ENCODE peak calls at places on chromosomes 12 and 14, in five cellular contexts. One of them, this sample, is unnamed.

GRCh38 chr12:131087991-131088700 is 134.4 kb downstream of the ADGRD1 start:
- DNase-seq in activated CD4-positive, alpha-beta T cell treated with anti-CD3 and anti-CD28 coated beads, Interleukin-2, amount 10 ng/mL, durations not matched to agents 7 days and 5 days: no peak
- DNase-seq in ACHN: no peak
- DNase-seq in NCI-H1694: no peak
- DNase-seq in stimulated activated CD4-positive, alpha-beta T cell treated with anti-CD3 and anti-CD28 coated beads, Interleukin-4, amount 100 ng/mL, for 1 hour: no peak
- DNase-seq in this sample: no peak

GRCh38 chr12:12404297-12404696 is 47.4 kb downstream of the BORCS5 start:
- DNase-seq in ACHN: no peak
- DNase-seq in stimulated activated CD4-positive, alpha-beta T cell treated with anti-CD3 and anti-CD28 coated beads, Interleukin-4, amount 100 ng/mL, for 1 hour: no peak
- DNase-seq in activated CD4-positive, alpha-beta T cell treated with anti-CD3 and anti-CD28 coated beads, Interleukin-2, amount 10 ng/mL, durations not matched to agents 7 days and 5 days: no peak
- DNase-seq in NCI-H1694: no peak
- DNase-seq in this sample: no peak

GRCh38 chr12:105385141-105385540 is 54.6 kb downstream of the C12orf75 start:
- DNase-seq in activated CD4-positive, alpha-beta T cell treated with anti-CD3 and anti-CD28 coated beads, Interleukin-2, amount 10 ng/mL, durations not matched to agents 7 days and 5 days: no peak
- DNase-seq in NCI-H1694: no peak
- DNase-seq in stimulated activated CD4-positive, alpha-beta T cell treated with anti-CD3 and anti-CD28 coated beads, Interleukin-4, amount 100 ng/mL, for 1 hour: no peak
- DNase-seq in ACHN: no peak
- DNase-seq in this sample: no peak

GRCh38 chr12:101172316-101172715 is 37.7 kb downstream of the SLC5A8 start:
- DNase-seq in NCI-H1694: no peak
- DNase-seq in stimulated activated CD4-positive, alpha-beta T cell treated with anti-CD3 and anti-CD28 coated beads, Interleukin-4, amount 100 ng/mL, for 1 hour: no peak
- DNase-seq in activated CD4-positive, alpha-beta T cell treated with anti-CD3 and anti-CD28 coated beads, Interleukin-2, amount 10 ng/mL, durations not matched to agents 7 days and 5 days: no peak
- DNase-seq in ACHN: peak; percentile 48
- DNase-seq in this sample: no peak

GRCh38 chr12:18942669-18943068 is 186.9 kb upstream of the PLEKHA5 start:
- DNase-seq in ACHN: no peak
- DNase-seq in stimulated activated CD4-positive, alpha-beta T cell treated with anti-CD3 and anti-CD28 coated beads, Interleukin-4, amount 100 ng/mL, for 1 hour: no peak
- DNase-seq in NCI-H1694: no peak
- DNase-seq in activated CD4-positive, alpha-beta T cell treated with anti-CD3 and anti-CD28 coated beads, Interleukin-2, amount 10 ng/mL, durations not matched to agents 7 days and 5 days: no peak
- DNase-seq in this sample: no peak

GRCh38 chr12:94712852-94713545 is 62.6 kb upstream of the TMCC3 start:
- DNase-seq in ACHN: no peak
- DNase-seq in NCI-H1694: peak; percentile 69
- DNase-seq in activated CD4-positive, alpha-beta T cell treated with anti-CD3 and anti-CD28 coated beads, Interleukin-2, amount 10 ng/mL, durations not matched to agents 7 days and 5 days: no peak
- DNase-seq in stimulated activated CD4-positive, alpha-beta T cell treated with anti-CD3 and anti-CD28 coated beads, Interleukin-4, amount 100 ng/mL, for 1 hour: no peak
- DNase-seq in this sample: no peak

GRCh38 chr12:130160711-130161231 is 1.5 kb upstream of the FZD10 start:
- DNase-seq in activated CD4-positive, alpha-beta T cell treated with anti-CD3 and anti-CD28 coated beads, Interleukin-2, amount 10 ng/mL, durations not matched to agents 7 days and 5 days: no peak
- DNase-seq in stimulated activated CD4-positive, alpha-beta T cell treated with anti-CD3 and anti-CD28 coated beads, Interleukin-4, amount 100 ng/mL, for 1 hour: no peak
- DNase-seq in NCI-H1694: no peak
- DNase-seq in ACHN: no peak
- DNase-seq in this sample: no peak

GRCh38 chr14:76407449-76408150 is 31.7 kb downstream of the ESRRB start:
- DNase-seq in ACHN: no peak
- DNase-seq in activated CD4-positive, alpha-beta T cell treated with anti-CD3 and anti-CD28 coated beads, Interleukin-2, amount 10 ng/mL, durations not matched to agents 7 days and 5 days: no peak
- DNase-seq in stimulated activated CD4-positive, alpha-beta T cell treated with anti-CD3 and anti-CD28 coated beads, Interleukin-4, amount 100 ng/mL, for 1 hour: no peak
- DNase-seq in NCI-H1694: no peak
- DNase-seq in this sample: no peak

GRCh38 chr12:34401659-34402227 is 379.4 kb downstream of the ALG10 start:
- DNase-seq in activated CD4-positive, alpha-beta T cell treated with anti-CD3 and anti-CD28 coated beads, Interleukin-2, amount 10 ng/mL, durations not matched to agents 7 days and 5 days: no peak
- DNase-seq in stimulated activated CD4-positive, alpha-beta T cell treated with anti-CD3 and anti-CD28 coated beads, Interleukin-4, amount 100 ng/mL, for 1 hour: no peak
- DNase-seq in NCI-H1694: no peak
- DNase-seq in ACHN: no peak
- DNase-seq in this sample: no peak

GRCh38 chr12:121144416-121144914 is 11.8 kb downstream of the P2RX7 start:
- DNase-seq in NCI-H1694: no peak
- DNase-seq in ACHN: peak; percentile 23
- DNase-seq in stimulated activated CD4-positive, alpha-beta T cell treated with anti-CD3 and anti-CD28 coated beads, Interleukin-4, amount 100 ng/mL, for 1 hour: no peak
- DNase-seq in activated CD4-positive, alpha-beta T cell treated with anti-CD3 and anti-CD28 coated beads, Interleukin-2, amount 10 ng/mL, durations not matched to agents 7 days and 5 days: no peak
- DNase-seq in this sample: no peak

GRCh38 chr12:3935078-3935477 is 61.9 kb upstream of the PARP11 start:
- DNase-seq in ACHN: no peak
- DNase-seq in stimulated activated CD4-positive, alpha-beta T cell treated with anti-CD3 and anti-CD28 coated beads, Interleukin-4, amount 100 ng/mL, for 1 hour: no peak
- DNase-seq in NCI-H1694: no peak
- DNase-seq in activated CD4-positive, alpha-beta T cell treated with anti-CD3 and anti-CD28 coated beads, Interleukin-2, amount 10 ng/mL, durations not matched to agents 7 days and 5 days: peak; percentile 46
- DNase-seq in this sample: no peak

GRCh38 chr14:80981156-80981555 is 25.7 kb downstream of the TSHR start:
- DNase-seq in stimulated activated CD4-positive, alpha-beta T cell treated with anti-CD3 and anti-CD28 coated beads, Interleukin-4, amount 100 ng/mL, for 1 hour: no peak
- DNase-seq in ACHN: no peak
- DNase-seq in activated CD4-positive, alpha-beta T cell treated with anti-CD3 and anti-CD28 coated beads, Interleukin-2, amount 10 ng/mL, durations not matched to agents 7 days and 5 days: no peak
- DNase-seq in NCI-H1694: no peak
- DNase-seq in this sample: peak; percentile 39

GRCh38 chr14:64786296-64787149 is 82.3 kb downstream of the PLEKHG3 start:
- DNase-seq in activated CD4-positive, alpha-beta T cell treated with anti-CD3 and anti-CD28 coated beads, Interleukin-2, amount 10 ng/mL, durations not matched to agents 7 days and 5 days: no peak
- DNase-seq in ACHN: no peak
- DNase-seq in NCI-H1694: no peak
- DNase-seq in stimulated activated CD4-positive, alpha-beta T cell treated with anti-CD3 and anti-CD28 coated beads, Interleukin-4, amount 100 ng/mL, for 1 hour: no peak
- DNase-seq in this sample: no peak

GRCh38 chr14:67514650-67515385 is 18.3 kb upstream of the PLEKHH1 start:
- DNase-seq in activated CD4-positive, alpha-beta T cell treated with anti-CD3 and anti-CD28 coated beads, Interleukin-2, amount 10 ng/mL, durations not matched to agents 7 days and 5 days: peak; percentile 63
- DNase-seq in ACHN: peak; percentile 42
- DNase-seq in NCI-H1694: no peak
- DNase-seq in stimulated activated CD4-positive, alpha-beta T cell treated with anti-CD3 and anti-CD28 coated beads, Interleukin-4, amount 100 ng/mL, for 1 hour: peak; percentile 48
- DNase-seq in this sample: no peak

GRCh38 chr14:91047174-91047753 is 13.2 kb downstream of the RPS6KA5 start:
- DNase-seq in activated CD4-positive, alpha-beta T cell treated with anti-CD3 and anti-CD28 coated beads, Interleukin-2, amount 10 ng/mL, durations not matched to agents 7 days and 5 days: no peak
- DNase-seq in stimulated activated CD4-positive, alpha-beta T cell treated with anti-CD3 and anti-CD28 coated beads, Interleukin-4, amount 100 ng/mL, for 1 hour: no peak
- DNase-seq in NCI-H1694: no peak
- DNase-seq in ACHN: no peak
- DNase-seq in this sample: no peak

GRCh38 chr12:52920937-52921336 is 16.1 kb upstream of the KRT8 start:
- DNase-seq in stimulated activated CD4-positive, alpha-beta T cell treated with anti-CD3 and anti-CD28 coated beads, Interleukin-4, amount 100 ng/mL, for 1 hour: no peak
- DNase-seq in activated CD4-positive, alpha-beta T cell treated with anti-CD3 and anti-CD28 coated beads, Interleukin-2, amount 10 ng/mL, durations not matched to agents 7 days and 5 days: no peak
- DNase-seq in ACHN: no peak
- DNase-seq in NCI-H1694: no peak
- DNase-seq in this sample: no peak